ENCODE peak calls at places on chromosomes 2 and 18, in eight cellular contexts. V is left lung, A is vagina, G is ovary, H is kidney, E is left ventricle myocardium inferior, R is IMR-90, D is lower lobe of right lung. C is an unnamed sample. For H3K4me1, the result is how much of the 10 kb centered on the place peaks cover.

GRCh38 chr2:3639015-3639630 is 18.9 kb upstream of the ALLC start:
- DNase-seq in V (no peak), A (peak), G (no peak), H (no peak), E (no peak), R (no peak), D (no peak), C (no peak)

GRCh38 chr18:10421859-10422258 is 32.6 kb upstream of the APCDD1 start:
- DNase-seq in V (no peak), A (no peak), G (no peak), H (no peak), E (no peak), R (peak), D (no peak), C (no peak)

GRCh38 chr2:98242006-98242405 is 104.2 kb upstream of the CNGA3 start:
- DNase-seq in V (no peak), A (no peak), G (no peak), H (no peak), E (no peak), R (no peak), D (no peak), C (no peak)

GRCh38 chr2:34105015-34105767 is 506.1 kb upstream of the FAM98A start:
- DNase-seq in V (no peak), A (no peak), G (no peak), H (no peak), E (no peak), R (peak), D (no peak), C (no peak)

GRCh38 chr18:39969813-39970494 is 1985.1 kb upstream of the PIK3C3 start:
- DNase-seq in V (no peak), A (no peak), G (no peak), H (no peak), E (no peak), R (no peak), D (no peak), C (no peak)

GRCh38 chr18:49344825-49345224 is 115.6 kb downstream of the DYM start:
- DNase-seq in V (no peak), A (no peak), G (no peak), H (no peak), E (no peak), R (no peak), D (no peak), C (no peak)

GRCh38 chr18:3595282-3596273 is 145.6 kb downstream of the TGIF1 start:
- DNase-seq in V (no peak), A (no peak), G (peak), H (no peak), E (no peak), R (peak), D (no peak), C (no peak)

GRCh38 chr2:30436859-30437435 is 10.1 kb upstream of the LCLAT1 start:
- DNase-seq in V (no peak), A (no peak), G (no peak), H (no peak), E (no peak), R (no peak), D (no peak), C (no peak)

GRCh38 chr2:155846249-155846648 is 486.3 kb downstream of the NR4A2 start:
- DNase-seq in V (no peak), A (no peak), G (no peak), H (no peak), E (no peak), R (no peak), D (no peak), C (no peak)

GRCh38 chr2:238320246-238320647 is at the start of gene TRAF3IP1:
- DNase-seq in V (peak), A (peak), G (peak), H (peak), E (peak), R (peak), D (peak), C (peak)

GRCh38 chr2:108377815-108378630 is at the start of gene SULT1C4:
- DNase-seq in V (peak), A (no peak), G (peak), H (peak), E (peak), R (peak), D (peak), C (peak)

GRCh38 chr18:75341267-75341666 is 86.2 kb downstream of the SMIM21 start:
- DNase-seq in V (no peak), A (no peak), G (no peak), H (no peak), E (no peak), R (no peak), D (no peak), C (no peak)

GRCh38 chr2:208285853-208286252 is 19.8 kb downstream of the PIKFYVE start:
- DNase-seq in V (no peak), A (no peak), G (no peak), H (no peak), E (no peak), R (no peak), D (no peak), C (no peak)

GRCh38 chr2:115396579-115396978 is 954.1 kb downstream of the DPP10 start:
- DNase-seq in V (no peak), A (no peak), G (no peak), H (no peak), E (no peak), R (no peak), D (no peak), C (no peak)

GRCh38 chr2:129879614-129880180 is 99.8 kb upstream of the RAB6C start:
- DNase-seq in V (no peak), A (peak), G (no peak), H (no peak), E (no peak), R (no peak), D (no peak), C (no peak)

GRCh38 chr18:48733854-48734253 is 195.0 kb downstream of the CTIF start:
- DNase-seq in V (no peak), A (no peak), G (no peak), H (peak), E (peak), R (no peak), D (no peak), C (peak)

GRCh38 chr18:12121175-12122095 is 27.8 kb downstream of the ANKRD62 start:
- DNase-seq in V (no peak), A (no peak), G (no peak), H (no peak), E (no peak), R (peak), D (no peak), C (no peak)

GRCh38 chr2:71226391-71226964 is 425 bp downstream of the PAIP2B start:
- DNase-seq in V (peak), A (peak), G (peak), H (peak), E (peak), R (no peak), D (peak), C (peak)

GRCh38 chr2:175631247-175631628 is 370.8 kb downstream of the LNPK start:
- DNase-seq in V (no peak), A (no peak), G (no peak), H (no peak), E (no peak), R (no peak), D (no peak), C (no peak)

GRCh38 chr18:51430538-51430937 is 233.1 kb upstream of the MEX3C start:
- DNase-seq in V (no peak), A (no peak), G (no peak), H (no peak), E (no peak), R (no peak), D (no peak), C (no peak)

GRCh38 chr2:239564587-239564986 is 163.8 kb upstream of the HDAC4 start:
- DNase-seq in V (no peak), A (no peak), G (no peak), H (no peak), E (no peak), R (no peak), D (no peak), C (no peak)

GRCh38 chr2:219997341-219997851 is 370.0 kb downstream of the SLC4A3 start:
- DNase-seq in V (no peak), A (no peak), G (peak), H (peak), E (peak), R (peak), D (no peak), C (peak)

GRCh38 chr18:49018553-49018943 is 67.8 kb upstream of the SMAD7 start:
- DNase-seq in V (no peak), A (peak), G (no peak), H (peak), E (no peak), R (no peak), D (no peak), C (no peak)

DNA sequence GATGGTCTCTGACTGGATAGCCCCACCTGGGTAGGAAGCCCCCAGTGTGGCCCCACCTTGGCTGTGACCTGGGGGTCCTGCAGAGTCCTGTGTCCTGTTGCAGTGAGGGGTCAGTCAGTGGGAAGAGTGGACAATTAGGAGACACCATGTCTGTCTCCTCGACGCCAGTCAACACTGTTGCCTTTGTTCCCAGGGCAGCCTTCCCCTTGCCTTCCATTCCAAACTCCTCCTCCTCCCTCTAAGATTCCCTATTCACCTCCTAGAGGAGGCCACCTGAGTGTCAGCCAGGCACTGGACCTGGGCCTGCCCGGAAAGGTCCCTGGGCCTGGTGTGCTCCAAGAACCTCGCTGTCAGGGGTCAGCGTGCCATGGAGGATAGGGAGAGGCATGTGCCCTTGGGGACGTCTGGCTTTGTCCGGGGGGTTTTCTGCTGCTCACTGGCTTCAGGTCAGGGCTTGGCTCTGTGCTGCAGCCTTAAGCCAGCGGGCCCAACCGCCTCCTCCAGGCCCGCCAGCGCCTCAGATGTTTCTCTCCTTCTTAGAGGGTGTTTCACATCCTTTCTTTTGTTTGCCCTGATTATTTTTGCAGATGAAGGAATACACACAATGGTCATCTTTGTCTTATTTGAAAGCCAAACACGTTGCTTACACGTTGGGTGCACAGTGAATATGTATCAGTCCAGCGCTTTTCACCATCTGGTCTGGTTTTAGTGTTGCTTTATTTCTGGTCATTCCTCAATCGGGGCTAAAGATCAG is 68.9 kb downstream of the HPCAL1 start:
- DNase-seq in V (no peak), A (no peak), G (no peak), H (no peak), E (no peak), R (no peak), D (no peak), C (no peak)
- H3K4me1 ChIP-seq in V (under half), A (under half), G (under half), H (under half), E (under half), R (under half), D (half or more), C (under half)

GRCh38 chr2:54591551-54591950 is 131.9 kb upstream of the EML6 start:
- DNase-seq in V (no peak), A (no peak), G (no peak), H (no peak), E (no peak), R (no peak), D (no peak), C (no peak)

GRCh38 chr2:54594048-54594447 is 129.4 kb upstream of the EML6 start:
- DNase-seq in V (no peak), A (no peak), G (no peak), H (no peak), E (no peak), R (no peak), D (no peak), C (no peak)

GRCh38 chr2:54595161-54595803 is 128.2 kb upstream of the EML6 start:
- DNase-seq in V (no peak), A (no peak), G (no peak), H (no peak), E (no peak), R (no peak), D (no peak), C (no peak)

GRCh38 chr2:54590216-54590961 is 133.1 kb upstream of the EML6 start:
- DNase-seq in V (no peak), A (no peak), G (no peak), H (no peak), E (no peak), R (no peak), D (no peak), C (no peak)

GRCh38 chr2:54593249-54593648 is 130.2 kb upstream of the EML6 start:
- DNase-seq in V (no peak), A (no peak), G (no peak), H (no peak), E (no peak), R (no peak), D (no peak), C (no peak)
- H3K4me1 ChIP-seq in V (under half), A (half or more), G (under half), H (under half), E (half or more), R (under half), D (half or more), C (under half)

GRCh38 chr2:20674974-20675679 is 8.2 kb downstream of the GDF7 start:
- DNase-seq in V (no peak), A (no peak), G (no peak), H (peak), E (no peak), R (peak), D (no peak), C (peak)
- H3K4me1 ChIP-seq in V (under half), A (under half), G (under half), H (under half), E (half or more), R (under half), D (under half), C (under half)

DNA sequence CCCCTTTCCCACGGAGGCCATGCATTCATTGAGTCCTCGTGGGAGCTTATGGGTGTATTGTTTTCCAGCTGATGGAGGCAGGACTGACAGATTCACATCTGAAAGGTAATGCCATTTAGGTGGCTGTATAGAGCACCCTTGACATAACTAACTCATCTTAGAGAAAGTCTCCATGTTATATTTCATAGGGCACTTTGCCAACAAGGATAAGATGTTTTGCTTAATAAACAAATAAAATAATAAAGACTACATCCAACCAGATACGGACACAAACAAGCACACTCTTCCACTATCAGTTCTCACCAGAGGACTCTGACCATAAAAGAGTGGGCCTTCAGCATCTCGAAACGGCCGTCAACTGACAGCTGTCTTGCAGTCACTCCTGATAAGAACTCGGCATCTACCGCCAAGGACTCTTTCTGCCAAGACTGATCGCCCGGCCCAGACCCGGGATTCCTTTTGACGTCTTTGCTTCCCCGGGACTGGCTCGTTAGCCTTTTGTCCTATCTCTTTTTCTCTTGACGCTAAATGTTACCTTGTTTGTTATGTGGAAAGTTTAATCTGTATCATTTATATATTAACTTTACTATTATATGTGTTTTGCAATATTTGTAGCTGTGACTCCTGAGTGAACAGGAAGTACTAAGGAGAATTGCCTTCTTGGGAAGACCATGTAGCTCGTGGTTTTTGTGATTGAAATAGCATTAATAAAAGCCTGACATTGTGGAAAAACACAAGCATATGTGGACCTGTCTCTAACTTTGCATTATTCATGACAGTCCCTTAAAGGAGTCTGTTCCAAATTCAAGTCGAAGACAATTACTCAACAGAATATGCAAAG is 195.0 kb downstream of the LPIN1 start:
- DNase-seq in V (no peak), A (no peak), G (no peak), H (no peak), E (peak), R (no peak), D (no peak), C (peak)
- H3K4me1 ChIP-seq in V (under half), A (under half), G (under half), H (under half), E (under half), R (under half), D (under half), C (under half)

GRCh38 chr2:236545814-236546480 is 23.7 kb upstream of the ACKR3 start:
- DNase-seq in V (no peak), A (no peak), G (no peak), H (no peak), E (no peak), R (no peak), D (no peak), C (no peak)

GRCh38 chr2:236546561-236546961 is 23.1 kb upstream of the ACKR3 start:
- DNase-seq in V (no peak), A (peak), G (no peak), H (no peak), E (no peak), R (no peak), D (no peak), C (no peak)

GRCh38 chr2:236545248-236545658 is 24.4 kb upstream of the ACKR3 start:
- DNase-seq in V (no peak), A (no peak), G (no peak), H (no peak), E (no peak), R (no peak), D (no peak), C (no peak)

GRCh38 chr2:236541008-236541562 is 28.5 kb upstream of the ACKR3 start:
- DNase-seq in V (no peak), A (no peak), G (no peak), H (no peak), E (no peak), R (no peak), D (no peak), C (no peak)

GRCh38 chr2:236544362-236544761 is 25.3 kb upstream of the ACKR3 start:
- DNase-seq in V (no peak), A (no peak), G (no peak), H (no peak), E (no peak), R (no peak), D (no peak), C (no peak)
- H3K4me1 ChIP-seq in V (under half), A (under half), G (under half), H (under half), E (under half), R (under half), D (under half), C (under half)